ENCODE peak calls at places on chromosomes 13 and 19, in nine cellular contexts. R is effector memory CD4-positive, alpha-beta T cell; B is tibial nerve; J is bronchial epithelial cell; O is tibial artery; X is adrenal gland; L is thoracic aorta; W is colonic mucosa; T is suprapubic skin. C is an unnamed sample. For H3K27me3, the result is how much of the 10 kb centered on the place peaks cover.

GRCh38 chr19:58555369-58555885 is 522 bp upstream of the CHMP2A start:
- DNase-seq in R (no peak), B (no peak), J (no peak), O (no peak), X (no peak), L (no peak), W (peak), T (no peak), C (no peak)

GRCh38 chr13:35592457-35592856 is 116.0 kb upstream of the MAB21L1 start:
- DNase-seq in R (no peak), B (no peak), J (no peak), O (no peak), X (no peak), L (no peak), W (no peak), T (no peak), C (no peak)

GRCh38 chr13:25169951-25170553 is 2.0 kb downstream of the AMER2 start:
- DNase-seq in R (no peak), B (no peak), J (no peak), O (no peak), X (no peak), L (no peak), W (no peak), T (no peak), C (peak)

GRCh38 chr19:34148672-34149185 is 23.6 kb upstream of the LSM14A start:
- DNase-seq in R (no peak), B (no peak), J (no peak), O (no peak), X (no peak), L (no peak), W (no peak), T (no peak), C (no peak)

GRCh38 chr19:42066075-42066754 is 3.8 kb downstream of the GRIK5 start:
- DNase-seq in R (no peak), B (no peak), J (peak), O (no peak), X (no peak), L (no peak), W (no peak), T (no peak), C (no peak)

GRCh38 chr19:42114412-42114811 is 17.8 kb downstream of the POU2F2 start:
- DNase-seq in R (no peak), B (no peak), J (no peak), O (no peak), X (no peak), L (no peak), W (no peak), T (no peak), C (no peak)

GRCh38 chr19:37932985-37933953 is 26.3 kb downstream of the SIPA1L3 start:
- DNase-seq in R (no peak), B (no peak), J (peak), O (no peak), X (no peak), L (no peak), W (peak), T (no peak), C (peak)

GRCh38 chr13:34943675-34944634 is 1.9 kb downstream of the NBEA start:
- DNase-seq in R (no peak), B (no peak), J (no peak), O (no peak), X (no peak), L (no peak), W (no peak), T (no peak), C (no peak)

GRCh38 chr13:94548382-94549240 is 47.3 kb downstream of the TGDS start:
- DNase-seq in R (no peak), B (peak), J (peak), O (peak), X (peak), L (peak), W (peak), T (peak), C (peak)

GRCh38 chr19:40741527-40742390 is 8.5 kb downstream of the ACTMAP start:
- DNase-seq in R (no peak), B (no peak), J (peak), O (no peak), X (peak), L (no peak), W (no peak), T (no peak), C (no peak)

GRCh38 chr13:29849071-29849541 is 1.3 kb downstream of the UBL3 start:
- DNase-seq in R (no peak), B (peak), J (peak), O (peak), X (peak), L (no peak), W (peak), T (no peak), C (no peak)

GRCh38 chr19:18160792-18161690 is 8.1 kb downstream of the PIK3R2 start:
- DNase-seq in R (peak), B (peak), J (no peak), O (peak), X (peak), L (no peak), W (peak), T (no peak), C (peak)

GRCh38 chr13:27014406-27015359 is 156.9 kb downstream of the USP12 start:
- DNase-seq in R (no peak), B (no peak), J (no peak), O (no peak), X (no peak), L (no peak), W (no peak), T (no peak), C (no peak)

GRCh38 chr19:42762782-42763181 is 2.7 kb downstream of the PSG8 start:
- DNase-seq in R (no peak), B (no peak), J (no peak), O (no peak), X (no peak), L (no peak), W (no peak), T (no peak), C (no peak)

GRCh38 chr19:6239401-6239844 is 40.4 kb downstream of the MLLT1 start:
- DNase-seq in R (no peak), B (no peak), J (peak), O (no peak), X (no peak), L (no peak), W (no peak), T (no peak), C (no peak)

DNA sequence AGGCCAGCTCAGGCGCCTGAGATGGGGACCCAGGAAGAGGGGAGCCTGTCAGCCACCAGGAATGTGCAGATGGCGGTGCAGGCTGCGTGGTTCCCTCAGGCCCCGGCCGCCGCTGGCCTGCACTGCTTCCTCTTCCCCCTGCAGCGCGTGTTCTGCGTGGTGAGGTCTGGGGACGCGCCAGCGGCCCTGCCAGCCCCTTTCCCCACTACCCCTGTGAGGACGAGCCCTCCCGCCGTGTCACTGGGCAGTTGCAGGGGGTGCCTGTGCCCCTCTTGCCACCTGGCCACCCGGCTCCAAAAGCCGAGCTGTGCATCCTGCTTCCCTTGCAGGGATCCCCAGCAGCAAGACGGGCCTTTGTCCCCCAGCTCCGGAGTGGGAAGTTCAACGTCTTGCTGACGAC is 58.4 kb downstream of the SMARCA4 start:
- DNase-seq in R (no peak), B (no peak), J (no peak), O (no peak), X (no peak), L (no peak), W (no peak), T (no peak), C (no peak)
- H3K27me3 ChIP-seq in R (under half), B (under half), J (under half), O (under half), X (under half), L (under half), W (under half), T (under half), C (under half)

GRCh38 chr19:12034196-12034595 is 1.3 kb downstream of the ZNF433 start:
- DNase-seq in R (no peak), B (no peak), J (no peak), O (no peak), X (no peak), L (no peak), W (no peak), T (no peak), C (no peak)

GRCh38 chr19:12035220-12036172 is at the start of gene ZNF433:
- DNase-seq in R (no peak), B (peak), J (peak), O (peak), X (peak), L (peak), W (peak), T (peak), C (peak)

GRCh38 chr19:12034610-12035009 is 869 bp downstream of the ZNF433 start:
- DNase-seq in R (no peak), B (peak), J (no peak), O (no peak), X (no peak), L (no peak), W (no peak), T (no peak), C (no peak)
- H3K4me3 ChIP-seq in R (no peak), B (peak), J (peak), O (peak), X (no peak), L (peak), W (peak), T (peak), C (peak)

GRCh38 chr19:1510442-1510806 is 2.4 kb downstream of the ADAMTSL5 start:
- DNase-seq in R (no peak), B (no peak), J (no peak), O (no peak), X (no peak), L (no peak), W (no peak), T (no peak), C (peak)

GRCh38 chr19:1510807-1511206 is 2.0 kb downstream of the ADAMTSL5 start:
- DNase-seq in R (no peak), B (no peak), J (no peak), O (no peak), X (no peak), L (no peak), W (no peak), T (no peak), C (no peak)

GRCh38 chr19:1511989-1512338 is 855 bp downstream of the ADAMTSL5 start:
- DNase-seq in R (no peak), B (no peak), J (no peak), O (no peak), X (no peak), L (no peak), W (no peak), T (no peak), C (no peak)

GRCh38 chr19:1512671-1513491 is at the start of gene ADAMTSL5:
- DNase-seq in R (peak), B (no peak), J (peak), O (no peak), X (no peak), L (no peak), W (peak), T (no peak), C (no peak)

DNA sequence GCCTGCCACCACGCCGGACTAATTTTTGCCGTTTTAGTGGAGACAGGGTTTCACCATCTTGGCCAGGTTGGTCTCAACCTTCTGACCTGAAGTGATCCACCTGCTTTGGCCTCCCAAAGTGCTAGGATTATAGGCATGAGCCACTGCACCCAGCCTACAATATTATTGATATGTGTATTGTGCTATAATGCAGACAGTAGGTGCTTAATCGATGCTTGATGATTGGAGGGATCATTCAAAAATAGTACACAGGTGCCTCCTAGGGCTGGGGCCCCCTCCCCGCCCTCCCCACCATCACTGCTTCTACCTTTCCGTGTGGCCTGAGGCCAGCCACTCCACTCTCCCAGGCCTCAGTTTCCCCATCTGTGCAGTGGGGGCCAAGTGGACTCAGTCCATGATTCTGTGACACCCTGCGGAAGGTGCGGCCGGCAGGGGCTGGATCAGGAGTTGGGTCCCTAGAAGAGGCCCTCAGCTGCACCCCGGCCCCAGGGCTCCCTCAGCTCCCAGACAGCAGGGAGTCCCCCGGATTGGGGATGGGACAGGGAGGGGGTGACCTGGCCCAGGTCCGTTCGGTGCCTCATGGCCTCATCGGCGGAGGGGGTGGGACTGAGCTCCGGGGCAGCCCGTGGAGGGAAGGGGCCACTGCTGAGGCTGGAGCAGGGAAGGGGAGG is 1.4 kb downstream of the ADAMTSL5 start:
- DNase-seq in R (no peak), B (no peak), J (no peak), O (no peak), X (no peak), L (no peak), W (no peak), T (no peak), C (peak)
- H3K27me3 ChIP-seq in R (under half), B (under half), J (under half), O (under half), X (under half), L (under half), W (under half), T (under half), C (half or more)

GRCh38 chr13:109744512-109745051 is 41.8 kb downstream of the IRS2 start:
- DNase-seq in R (no peak), B (peak), J (no peak), O (no peak), X (peak), L (no peak), W (peak), T (no peak), C (peak)

GRCh38 chr13:109745702-109746101 is 40.7 kb downstream of the IRS2 start:
- DNase-seq in R (no peak), B (no peak), J (no peak), O (no peak), X (peak), L (no peak), W (no peak), T (no peak), C (no peak)

GRCh38 chr13:109745060-109745459 is 41.3 kb downstream of the IRS2 start:
- DNase-seq in R (no peak), B (no peak), J (no peak), O (no peak), X (no peak), L (no peak), W (no peak), T (no peak), C (no peak)

GRCh38 chr13:109741966-109742365 is 44.4 kb downstream of the IRS2 start:
- DNase-seq in R (no peak), B (no peak), J (no peak), O (no peak), X (no peak), L (no peak), W (no peak), T (no peak), C (no peak)

DNA sequence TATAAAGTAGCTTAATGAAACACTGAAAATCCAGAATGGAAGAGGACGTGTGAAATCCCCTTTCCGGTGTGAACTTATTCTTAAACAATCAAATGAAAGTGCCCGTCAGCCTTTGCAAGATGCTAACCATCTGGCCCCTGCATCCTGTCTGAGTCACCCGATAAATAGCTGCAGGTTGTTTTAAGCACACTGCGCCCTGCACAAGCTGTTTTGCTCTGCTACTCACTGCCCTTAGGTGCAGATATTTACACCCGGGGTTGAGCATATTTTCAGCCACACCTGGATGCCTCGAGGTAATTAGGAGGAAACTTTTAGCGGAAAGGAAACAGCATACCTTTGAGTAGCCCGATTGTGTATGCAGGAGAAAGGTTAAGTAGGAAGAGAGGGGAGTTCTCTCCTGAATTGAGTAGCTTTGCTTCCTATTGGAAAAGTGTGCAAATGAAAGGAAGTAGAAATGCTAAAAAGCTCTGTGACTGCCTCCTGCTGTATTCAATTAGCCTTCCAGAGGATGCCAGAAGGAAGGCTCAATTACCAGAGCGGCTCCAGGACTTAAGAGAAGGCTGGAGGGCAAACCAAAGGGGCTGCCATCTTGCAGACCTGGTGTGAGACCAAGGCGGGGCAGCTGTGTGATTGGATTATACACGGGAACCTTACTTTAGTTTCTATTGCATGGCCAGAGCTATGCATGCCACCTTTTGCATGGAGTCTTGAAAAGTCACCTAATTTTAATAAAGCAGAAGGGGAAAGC is 42.5 kb downstream of the IRS2 start:
- DNase-seq in R (no peak), B (no peak), J (peak), O (no peak), X (no peak), L (no peak), W (peak), T (no peak), C (no peak)
- H3K4me3 ChIP-seq in R (no peak), B (no peak), J (no peak), O (no peak), X (no peak), L (no peak), W (no peak), T (no peak), C (no peak)

DNA sequence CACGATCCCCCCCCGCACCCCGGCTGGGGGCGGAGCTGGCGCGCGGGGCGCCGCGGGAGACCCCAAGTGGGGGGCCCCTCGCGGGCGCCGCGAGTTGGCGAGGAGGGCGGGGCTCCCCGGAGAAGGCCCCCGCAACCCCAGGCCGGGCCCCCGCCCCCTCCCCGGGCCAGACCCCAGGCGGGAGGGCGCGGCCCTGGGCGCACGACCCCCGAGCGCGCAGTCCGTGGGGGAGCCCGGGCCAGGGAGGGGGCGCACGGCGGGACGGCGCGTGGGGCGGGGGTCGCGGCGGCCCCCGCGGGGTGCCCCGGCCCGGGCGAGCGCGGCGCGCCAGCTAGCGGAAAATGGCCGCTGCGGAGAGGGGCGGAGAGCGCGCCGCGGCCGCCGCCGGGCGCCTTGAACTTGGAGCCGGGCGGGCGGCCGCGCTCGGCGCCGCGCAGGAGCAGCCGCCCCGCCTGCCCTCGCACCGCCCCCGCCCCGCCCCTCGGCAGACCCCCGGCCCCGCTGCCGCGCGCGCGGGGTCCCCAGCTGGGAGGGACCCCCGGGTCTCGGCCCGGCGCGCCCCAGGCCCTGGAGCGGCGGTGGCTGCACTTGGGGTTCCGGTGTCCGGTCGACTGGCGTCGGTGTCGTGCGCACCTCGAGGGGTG is 6.4 kb upstream of the NFIC start:
- DNase-seq in R (no peak), B (no peak), J (no peak), O (no peak), X (no peak), L (no peak), W (no peak), T (no peak), C (no peak)
- H3K27me3 ChIP-seq in R (under half), B (under half), J (under half), O (under half), X (under half), L (under half), W (under half), T (under half), C (under half)

GRCh38 chr19:56222901-56223300 is 20.8 kb downstream of the ZSCAN5C start:
- DNase-seq in R (no peak), B (no peak), J (no peak), O (no peak), X (no peak), L (no peak), W (no peak), T (no peak), C (no peak)

GRCh38 chr19:56211718-56212117 is 9.6 kb downstream of the ZSCAN5C start:
- DNase-seq in R (no peak), B (no peak), J (no peak), O (no peak), X (no peak), L (no peak), W (no peak), T (no peak), C (no peak)

GRCh38 chr19:56221851-56222250 is 19.8 kb downstream of the ZSCAN5C start:
- DNase-seq in R (no peak), B (no peak), J (no peak), O (no peak), X (no peak), L (no peak), W (no peak), T (no peak), C (no peak)

GRCh38 chr19:56217039-56217949 is 15.2 kb downstream of the ZSCAN5C start:
- DNase-seq in R (no peak), B (no peak), J (peak), O (peak), X (peak), L (no peak), W (no peak), T (no peak), C (no peak)
- H3K4me3 ChIP-seq in R (no peak), B (peak), J (peak), O (peak), X (no peak), L (peak), W (peak), T (peak), C (peak)

GRCh38 chr19:46065486-46065885 is 24.7 kb upstream of the IGFL4 start:
- DNase-seq in R (no peak), B (no peak), J (peak), O (no peak), X (peak), L (no peak), W (no peak), T (no peak), C (no peak)
- H3K27me3 ChIP-seq in R (under half), B (under half), J (under half), O (under half), X (under half), L (under half), W (under half), T (under half), C (under half)

C was measured in left lung.